ENCODE peak calls at places on chromosomes 3 and 15, in nine cellular contexts. P is tibial artery; E is A549; O is caudate nucleus; Q is suprapubic skin; H is H7; M is activated T-cell treated with anti-CD3 and anti-CD28 coated beads, Interleukin-2, amount 50 U/mL, for 1 hour; T is iPS-NIHi11; U is NCI-H1105. K is an unnamed sample.

GRCh38 chr15:51647128-51647562 is 24.6 kb upstream of the DMXL2 start:
- DNase-seq in O (no peak), E (no peak), U (no peak), M (no peak), P (peak; percentile 78), T (no peak), Q (no peak), H (no peak), K (no peak)

GRCh38 chr3:195249057-195249770 is 21.7 kb downstream of the XXYLT1 start:
- DNase-seq in P (peak; percentile 58), Q (no peak), U (no peak), M (no peak), H (no peak), E (no peak), T (no peak), O (no peak), K (no peak)

GRCh38 chr3:132983143-132983770 is 54.9 kb upstream of the TMEM108 start:
- DNase-seq in U (no peak), H (no peak), E (no peak), T (no peak), Q (no peak), M (no peak), P (no peak), O (no peak), K (no peak)

GRCh38 chr3:10495003-10495402 is 10.4 kb downstream of the ATP2B2 start:
- DNase-seq in O (no peak), Q (no peak), P (no peak), T (peak; percentile 62), E (peak; percentile 53), H (peak; percentile 68), U (no peak), M (no peak), K (no peak)

GRCh38 chr3:30934208-30934550 is 39.7 kb upstream of the GADL1 start:
- DNase-seq in H (no peak), E (peak; percentile 55), P (no peak), O (no peak), T (no peak), M (no peak), U (peak; percentile 47), Q (no peak), K (no peak)

GRCh38 chr3:49930922-49931321 is 1.3 kb upstream of the MON1A start:
- DNase-seq in U (no peak), P (no peak), E (peak; percentile 37), O (no peak), T (peak; percentile 73), M (no peak), H (peak; percentile 85), Q (no peak), K (no peak)

GRCh38 chr3:137061186-137061585 is 103.4 kb downstream of the IL20RB start:
- DNase-seq in Q (no peak), E (no peak), H (no peak), M (no peak), U (no peak), P (no peak), T (no peak), O (no peak), K (no peak)

GRCh38 chr3:81863714-81864113 is 102.3 kb upstream of the GBE1 start:
- DNase-seq in H (no peak), T (no peak), O (no peak), U (no peak), E (no peak), M (no peak), P (no peak), Q (no peak), K (no peak)

GRCh38 chr3:142035308-142035922 is 113.9 kb downstream of the TFDP2 start:
- DNase-seq in M (no peak), O (no peak), P (no peak), E (no peak), H (no peak), U (no peak), Q (no peak), T (no peak), K (no peak)

K was measured in effector memory CD8-positive, alpha-beta T cell.